ENCODE peak calls at places on chromosomes 16 and 17, in six cellular contexts. One of them, this sample, is unnamed.

GRCh38 chr17:81477173-81477572 is 35.4 kb downstream of the ACTG1 start:
- DNase-seq in CD8-positive, alpha-beta T cell: no peak
- DNase-seq in neural progenitor cell: no peak
- DNase-seq in stomach: no peak
- DNase-seq in esophagus squamous epithelium: no peak
- DNase-seq in mesendoderm: no peak
- DNase-seq in this sample: no peak

GRCh38 chr17:67377727-67378443 is 804 bp downstream of the PITPNC1 start:
- DNase-seq in CD8-positive, alpha-beta T cell: peak
- DNase-seq in neural progenitor cell: peak
- DNase-seq in stomach: peak
- DNase-seq in esophagus squamous epithelium: no peak
- DNase-seq in mesendoderm: peak
- DNase-seq in this sample: no peak

GRCh38 chr17:43536236-43537088 is 9.7 kb downstream of the ETV4 start:
- DNase-seq in CD8-positive, alpha-beta T cell: no peak
- DNase-seq in neural progenitor cell: no peak
- DNase-seq in stomach: no peak
- DNase-seq in esophagus squamous epithelium: no peak
- DNase-seq in mesendoderm: peak
- DNase-seq in this sample: no peak

GRCh38 chr16:84879569-84880487 is 60.0 kb downstream of the CRISPLD2 start:
- DNase-seq in CD8-positive, alpha-beta T cell: no peak
- DNase-seq in neural progenitor cell: no peak
- DNase-seq in stomach: peak
- DNase-seq in esophagus squamous epithelium: no peak
- DNase-seq in mesendoderm: peak
- DNase-seq in this sample: no peak

GRCh38 chr17:32483451-32484019 is 3.3 kb upstream of the CDK5R1 start:
- DNase-seq in CD8-positive, alpha-beta T cell: no peak
- DNase-seq in neural progenitor cell: peak
- DNase-seq in stomach: peak
- DNase-seq in esophagus squamous epithelium: no peak
- DNase-seq in mesendoderm: peak
- DNase-seq in this sample: no peak

GRCh38 chr16:2365895-2366294 is 25.4 kb upstream of the ABCA3 start:
- DNase-seq in CD8-positive, alpha-beta T cell: no peak
- DNase-seq in neural progenitor cell: no peak
- DNase-seq in stomach: no peak
- DNase-seq in esophagus squamous epithelium: no peak
- DNase-seq in mesendoderm: no peak
- DNase-seq in this sample: no peak

GRCh38 chr16:68251812-68252211 is 6.6 kb downstream of the PLA2G15 start:
- DNase-seq in CD8-positive, alpha-beta T cell: no peak
- DNase-seq in neural progenitor cell: no peak
- DNase-seq in stomach: no peak
- DNase-seq in esophagus squamous epithelium: no peak
- DNase-seq in mesendoderm: no peak
- DNase-seq in this sample: no peak

GRCh38 chr17:7992516-7992915 is 9.9 kb upstream of the GUCY2D start:
- DNase-seq in CD8-positive, alpha-beta T cell: no peak
- DNase-seq in neural progenitor cell: no peak
- DNase-seq in stomach: no peak
- DNase-seq in esophagus squamous epithelium: no peak
- DNase-seq in mesendoderm: peak
- DNase-seq in this sample: no peak

GRCh38 chr16:57689772-57690558 is 4.6 kb upstream of the DRC7 start:
- DNase-seq in CD8-positive, alpha-beta T cell: peak
- DNase-seq in neural progenitor cell: no peak
- DNase-seq in stomach: no peak
- DNase-seq in esophagus squamous epithelium: no peak
- DNase-seq in mesendoderm: peak
- DNase-seq in this sample: no peak

GRCh38 chr17:28807925-28808641 is 34.5 kb downstream of the FAM222B start:
- DNase-seq in CD8-positive, alpha-beta T cell: no peak
- DNase-seq in neural progenitor cell: no peak
- DNase-seq in stomach: no peak
- DNase-seq in esophagus squamous epithelium: no peak
- DNase-seq in mesendoderm: no peak
- DNase-seq in this sample: no peak

GRCh38 chr17:80952291-80952690 is 39.4 kb upstream of the CHMP6 start:
- DNase-seq in CD8-positive, alpha-beta T cell: no peak
- DNase-seq in neural progenitor cell: no peak
- DNase-seq in stomach: no peak
- DNase-seq in esophagus squamous epithelium: no peak
- DNase-seq in mesendoderm: no peak
- DNase-seq in this sample: no peak

GRCh38 chr17:11293480-11293879 is 52.5 kb downstream of the SHISA6 start:
- DNase-seq in CD8-positive, alpha-beta T cell: no peak
- DNase-seq in neural progenitor cell: no peak
- DNase-seq in stomach: no peak
- DNase-seq in esophagus squamous epithelium: no peak
- DNase-seq in mesendoderm: peak
- DNase-seq in this sample: no peak

GRCh38 chr16:23298290-23298689 is 3.8 kb upstream of the SCNN1B start:
- DNase-seq in CD8-positive, alpha-beta T cell: no peak
- DNase-seq in neural progenitor cell: no peak
- DNase-seq in stomach: no peak
- DNase-seq in esophagus squamous epithelium: no peak
- DNase-seq in mesendoderm: no peak
- DNase-seq in this sample: no peak

GRCh38 chr16:89544713-89545043 is 15.8 kb upstream of the RPL13 start:
- DNase-seq in CD8-positive, alpha-beta T cell: no peak
- DNase-seq in neural progenitor cell: no peak
- DNase-seq in stomach: no peak
- DNase-seq in esophagus squamous epithelium: no peak
- DNase-seq in mesendoderm: no peak
- DNase-seq in this sample: no peak

GRCh38 chr17:56641894-56642293 is 48.4 kb downstream of the NOG start:
- DNase-seq in CD8-positive, alpha-beta T cell: no peak
- DNase-seq in neural progenitor cell: no peak
- DNase-seq in stomach: no peak
- DNase-seq in esophagus squamous epithelium: no peak
- DNase-seq in mesendoderm: no peak
- DNase-seq in this sample: no peak

GRCh38 chr17:79005063-79005861 is 4.3 kb downstream of the CANT1 start:
- DNase-seq in CD8-positive, alpha-beta T cell: no peak
- DNase-seq in neural progenitor cell: no peak
- DNase-seq in stomach: peak
- DNase-seq in esophagus squamous epithelium: no peak
- DNase-seq in mesendoderm: no peak
- DNase-seq in this sample: no peak
- H3K4me3 ChIP-seq in CD8-positive, alpha-beta T cell: no peak
- H3K4me3 ChIP-seq in neural progenitor cell: no peak
- H3K4me3 ChIP-seq in stomach: no peak
- H3K4me3 ChIP-seq in esophagus squamous epithelium: peak
- H3K4me3 ChIP-seq in mesendoderm: no peak
- H3K4me3 ChIP-seq in this sample: no peak

GRCh38 chr16:70777496-70777895 is 23.5 kb downstream of the VAC14 start:
- DNase-seq in CD8-positive, alpha-beta T cell: no peak
- DNase-seq in neural progenitor cell: no peak
- DNase-seq in stomach: no peak
- DNase-seq in esophagus squamous epithelium: no peak
- DNase-seq in mesendoderm: no peak
- DNase-seq in this sample: no peak
- H3K4me3 ChIP-seq in CD8-positive, alpha-beta T cell: no peak
- H3K4me3 ChIP-seq in neural progenitor cell: no peak
- H3K4me3 ChIP-seq in stomach: no peak
- H3K4me3 ChIP-seq in esophagus squamous epithelium: no peak
- H3K4me3 ChIP-seq in mesendoderm: no peak
- H3K4me3 ChIP-seq in this sample: no peak

GRCh38 chr17:30920282-30920681 is 1.5 kb upstream of the ADAP2 start:
- DNase-seq in CD8-positive, alpha-beta T cell: no peak
- DNase-seq in neural progenitor cell: peak
- DNase-seq in stomach: no peak
- DNase-seq in esophagus squamous epithelium: no peak
- DNase-seq in mesendoderm: peak
- DNase-seq in this sample: no peak

GRCh38 chr17:30920683-30921543 is 832 bp upstream of the ADAP2 start:
- DNase-seq in CD8-positive, alpha-beta T cell: no peak
- DNase-seq in neural progenitor cell: no peak
- DNase-seq in stomach: no peak
- DNase-seq in esophagus squamous epithelium: no peak
- DNase-seq in mesendoderm: no peak
- DNase-seq in this sample: no peak

GRCh38 chr17:30924341-30924740 is 2.6 kb downstream of the ADAP2 start:
- DNase-seq in CD8-positive, alpha-beta T cell: no peak
- DNase-seq in neural progenitor cell: no peak
- DNase-seq in stomach: no peak
- DNase-seq in esophagus squamous epithelium: no peak
- DNase-seq in mesendoderm: peak
- DNase-seq in this sample: no peak

GRCh38 chr17:30922235-30922993 is 669 bp downstream of the ADAP2 start:
- DNase-seq in CD8-positive, alpha-beta T cell: no peak
- DNase-seq in neural progenitor cell: peak
- DNase-seq in stomach: no peak
- DNase-seq in esophagus squamous epithelium: no peak
- DNase-seq in mesendoderm: peak
- DNase-seq in this sample: no peak

DNA sequence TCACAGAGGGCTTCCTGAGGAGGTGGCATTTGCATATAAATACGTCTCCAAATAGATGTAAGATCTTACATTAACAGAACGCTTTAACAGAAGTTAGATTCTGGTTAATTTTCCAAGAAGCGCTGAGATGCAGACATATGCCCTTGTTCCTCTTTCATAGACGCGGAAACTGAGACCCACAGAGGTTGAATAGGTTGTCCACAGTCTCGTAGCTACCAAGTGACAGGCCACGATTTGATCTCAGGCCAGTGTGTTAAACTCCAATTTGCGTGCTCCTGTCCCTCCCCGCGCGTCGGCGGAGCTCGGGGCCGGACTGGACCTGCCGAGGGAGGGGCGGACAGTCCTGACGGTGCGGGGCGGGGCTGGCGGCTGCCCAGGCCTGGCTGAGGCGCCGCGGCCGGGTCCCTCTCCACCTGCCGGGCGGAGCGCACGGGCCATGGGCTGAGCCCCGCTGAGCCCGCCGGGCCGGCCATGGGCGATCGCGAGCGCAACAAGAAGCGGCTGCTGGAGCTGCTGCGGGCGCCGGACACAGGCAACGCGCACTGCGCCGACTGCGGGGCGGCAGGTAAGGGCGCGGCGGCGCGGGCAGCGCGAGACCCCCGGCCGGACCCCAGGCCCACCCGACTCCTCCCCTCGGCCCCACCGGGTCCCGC is at the start of gene ADAP2:
- DNase-seq in CD8-positive, alpha-beta T cell: no peak
- DNase-seq in neural progenitor cell: peak
- DNase-seq in stomach: peak
- DNase-seq in esophagus squamous epithelium: no peak
- DNase-seq in mesendoderm: peak
- DNase-seq in this sample: no peak
- H3K4me3 ChIP-seq in CD8-positive, alpha-beta T cell: no peak
- H3K4me3 ChIP-seq in neural progenitor cell: peak
- H3K4me3 ChIP-seq in stomach: peak
- H3K4me3 ChIP-seq in esophagus squamous epithelium: peak
- H3K4me3 ChIP-seq in mesendoderm: no peak
- H3K4me3 ChIP-seq in this sample: peak

GRCh38 chr16:53980675-53981074 is 276.7 kb downstream of the FTO start:
- DNase-seq in CD8-positive, alpha-beta T cell: no peak
- DNase-seq in neural progenitor cell: no peak
- DNase-seq in stomach: no peak
- DNase-seq in esophagus squamous epithelium: no peak
- DNase-seq in mesendoderm: no peak
- DNase-seq in this sample: no peak
- H3K4me3 ChIP-seq in CD8-positive, alpha-beta T cell: no peak
- H3K4me3 ChIP-seq in neural progenitor cell: no peak
- H3K4me3 ChIP-seq in stomach: no peak
- H3K4me3 ChIP-seq in esophagus squamous epithelium: no peak
- H3K4me3 ChIP-seq in mesendoderm: no peak
- H3K4me3 ChIP-seq in this sample: no peak

GRCh38 chr17:53950858-53951250 is 128.1 kb downstream of the KIF2B start:
- DNase-seq in CD8-positive, alpha-beta T cell: no peak
- DNase-seq in neural progenitor cell: no peak
- DNase-seq in stomach: no peak
- DNase-seq in esophagus squamous epithelium: no peak
- DNase-seq in mesendoderm: no peak
- DNase-seq in this sample: no peak

GRCh38 chr17:53948323-53948722 is 125.6 kb downstream of the KIF2B start:
- DNase-seq in CD8-positive, alpha-beta T cell: no peak
- DNase-seq in neural progenitor cell: no peak
- DNase-seq in stomach: no peak
- DNase-seq in esophagus squamous epithelium: no peak
- DNase-seq in mesendoderm: no peak
- DNase-seq in this sample: no peak

GRCh38 chr17:53949473-53950090 is 126.9 kb downstream of the KIF2B start:
- DNase-seq in CD8-positive, alpha-beta T cell: no peak
- DNase-seq in neural progenitor cell: no peak
- DNase-seq in stomach: no peak
- DNase-seq in esophagus squamous epithelium: no peak
- DNase-seq in mesendoderm: peak
- DNase-seq in this sample: no peak

DNA sequence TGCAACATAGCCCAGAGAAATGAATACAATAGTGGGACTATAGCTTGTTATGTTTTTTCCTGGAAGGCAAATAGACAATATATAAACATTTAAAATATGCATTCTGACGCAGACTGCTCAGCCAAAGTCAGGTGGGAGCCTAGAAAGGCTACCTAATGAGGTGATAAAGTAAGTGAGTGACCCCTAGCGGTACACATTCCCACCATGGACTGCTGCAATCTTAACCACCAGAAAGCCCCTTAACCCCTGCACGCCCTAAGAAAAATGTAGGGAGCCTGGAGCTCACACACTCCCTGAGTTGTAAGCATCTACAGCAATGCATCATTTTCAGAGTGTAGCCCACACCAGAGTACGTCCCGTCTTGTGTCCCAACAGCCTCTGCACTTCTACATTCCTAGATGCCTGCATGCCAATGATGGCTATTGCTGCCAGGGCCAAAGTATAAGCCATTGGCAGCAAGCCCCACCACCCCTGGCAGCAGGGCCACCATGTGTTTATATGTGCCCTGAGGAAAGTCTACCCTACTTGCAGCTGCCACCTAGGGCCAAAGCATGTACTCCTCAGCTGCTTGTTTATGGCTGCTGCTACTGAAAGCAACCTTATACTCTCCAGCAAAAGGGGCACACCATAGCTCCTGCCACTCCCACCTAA is 127.6 kb downstream of the KIF2B start:
- DNase-seq in CD8-positive, alpha-beta T cell: no peak
- DNase-seq in neural progenitor cell: peak
- DNase-seq in stomach: no peak
- DNase-seq in esophagus squamous epithelium: no peak
- DNase-seq in mesendoderm: peak
- DNase-seq in this sample: peak
- H3K4me3 ChIP-seq in CD8-positive, alpha-beta T cell: no peak
- H3K4me3 ChIP-seq in neural progenitor cell: no peak
- H3K4me3 ChIP-seq in stomach: no peak
- H3K4me3 ChIP-seq in esophagus squamous epithelium: no peak
- H3K4me3 ChIP-seq in mesendoderm: no peak
- H3K4me3 ChIP-seq in this sample: no peak